ENCODE peak calls at places on chromosomes 6 and 20, in five cellular contexts. R is Kasumi-1, O is testis, X is T follicular helper cell, S is T-helper 17 cell. L is an unnamed sample.
A peak's percentile ranks its signal among the peaks of the same experiment; 100 is the strongest.

GRCh38 chr6:117548797-117549301 is 53.5 kb downstream of the GOPC start:
- DNase-seq in R (no peak), O (no peak), X (no peak), S (no peak), L (no peak)

GRCh38 chr6:142871910-142872331 is 73.1 kb downstream of the HIVEP2 start:
- DNase-seq in R (no peak), O (peak; percentile 57), X (peak; percentile 48), S (peak; percentile 46), L (no peak)

GRCh38 chr6:143896096-143896880 is 32.0 kb downstream of the ZC2HC1B start:
- DNase-seq in R (no peak), O (no peak), X (no peak), S (no peak), L (no peak)

GRCh38 chr6:169167581-169168301 is 85.9 kb downstream of the THBS2 start:
- DNase-seq in R (no peak), O (no peak), X (no peak), S (no peak), L (no peak)

GRCh38 chr6:62516287-62517152 is 230.5 kb upstream of the KHDRBS2 start:
- DNase-seq in R (peak; percentile 70), O (no peak), X (no peak), S (no peak), L (no peak)

GRCh38 chr6:139588734-139589418 is 214.4 kb upstream of the CITED2 start:
- DNase-seq in R (no peak), O (no peak), X (no peak), S (no peak), L (no peak)

GRCh38 chr6:29834564-29835436 is 7.2 kb downstream of the HLA-G start:
- DNase-seq in R (no peak), O (peak; percentile 54), X (peak; percentile 30), S (peak; percentile 27), L (peak; percentile 45)

GRCh38 chr6:56361812-56362211 is 114.4 kb upstream of the COL21A1 start:
- DNase-seq in R (no peak), O (no peak), X (no peak), S (no peak), L (no peak)

GRCh38 chr20:45087814-45088213 is 13.1 kb downstream of the KCNS1 start:
- DNase-seq in R (no peak), O (no peak), X (no peak), S (no peak), L (no peak)

GRCh38 chr6:121093928-121094327 is 240.4 kb downstream of the TBC1D32 start:
- DNase-seq in R (no peak), O (no peak), X (no peak), S (no peak), L (no peak)